ENCODE peak calls at places on chromosomes 11 and 22, in seven cellular contexts. S is nucleus accumbens; T is RWPE1; W is activated T-cell treated with anti-CD3 and anti-CD28 coated beads for 4 hours; A is activated CD8-positive, alpha-beta memory T cell treated with anti-CD3 and anti-CD28 coated beads for 4 hours; H is non-pigmented ciliary epithelial cell; E is HCEC 1CT. K is an unnamed sample.

GRCh38 chr11:82038151-82038550 is 695.5 kb downstream of the FAM181B start:
- DNase-seq in E (no peak), H (no peak), T (no peak), S (no peak), W (no peak), A (no peak), K (no peak)

GRCh38 chr11:62450543-62451242 is 31.9 kb downstream of the SCGB1A1 start:
- DNase-seq in W (no peak), T (no peak), H (no peak), S (no peak), E (no peak), A (no peak), K (no peak)

GRCh38 chr11:88629496-88629895 is 292.0 kb upstream of the CTSC start:
- DNase-seq in A (no peak), H (no peak), W (no peak), S (no peak), E (peak), T (no peak), K (no peak)

GRCh38 chr11:1230121-1230455 is 7.2 kb downstream of the MUC5B start:
- DNase-seq in A (no peak), T (no peak), E (no peak), S (no peak), H (no peak), W (no peak), K (no peak)

GRCh38 chr11:95536049-95536448 is 253.5 kb downstream of the FAM76B start:
- DNase-seq in T (no peak), W (no peak), E (peak), S (no peak), A (no peak), H (no peak), K (no peak)

GRCh38 chr11:119361961-119362725 is 15.6 kb upstream of the MFRP start:
- DNase-seq in A (no peak), S (no peak), H (no peak), E (no peak), T (no peak), W (no peak), K (no peak)

GRCh38 chr11:46826310-46827044 is 19.6 kb downstream of the CKAP5 start:
- DNase-seq in T (peak), S (peak), W (peak), A (peak), E (peak), H (no peak), K (peak)

GRCh38 chr11:63564785-63565350 is 1.7 kb upstream of the PLAAT2 start:
- DNase-seq in W (no peak), S (no peak), A (no peak), T (no peak), E (no peak), H (no peak), K (no peak)

GRCh38 chr11:45237666-45238348 is 48.3 kb downstream of the SYT13 start:
- DNase-seq in W (no peak), T (no peak), S (no peak), E (no peak), H (no peak), A (no peak), K (no peak)

GRCh38 chr11:9802291-9802861 is 138.5 kb downstream of the SWAP70 start:
- DNase-seq in A (no peak), E (peak), T (peak), W (no peak), H (no peak), S (no peak), K (no peak)

GRCh38 chr22:20647586-20648305 is 126.2 kb upstream of the SERPIND1 start:
- DNase-seq in W (no peak), E (no peak), A (no peak), S (no peak), H (no peak), T (no peak), K (no peak)

GRCh38 chr11:69018924-69019323 is 5.9 kb upstream of the MRGPRF start:
- DNase-seq in H (no peak), E (peak), A (no peak), S (no peak), T (no peak), W (no peak), K (no peak)

GRCh38 chr11:5277807-5278206 is 8.1 kb upstream of the HBE1 start:
- DNase-seq in S (no peak), W (no peak), E (no peak), A (no peak), H (no peak), T (no peak), K (no peak)

K was measured in stimulated activated CD8-positive, alpha-beta memory T cell treated with anti-CD3 and anti-CD28 coated beads, Interleukin-7, amount 100 ng/mL, for 4 hours.